ENCODE peak calls at places on chromosomes 13 and 19, in eight cellular contexts. One of them, this sample, is unnamed.

GRCh38 chr13:113918981-113919646 is 54.8 kb downstream of the C13orf46 start:
- DNase-seq in non-pigmented ciliary epithelial cell: no peak
- DNase-seq in NCI-H1694 treated with DMSO at 0.1 percent for 48 hours: no peak
- DNase-seq in progenitor cell of endocrine pancreas: no peak
- DNase-seq in HL-60: no peak
- DNase-seq in Ammon's horn: no peak
- DNase-seq in astrocyte of the hippocampus: no peak
- DNase-seq in substantia nigra: no peak
- DNase-seq in this sample: no peak

GRCh38 chr19:31461814-31462539 is 112.7 kb upstream of the TSHZ3 start:
- DNase-seq in non-pigmented ciliary epithelial cell: no peak
- DNase-seq in NCI-H1694 treated with DMSO at 0.1 percent for 48 hours: no peak
- DNase-seq in progenitor cell of endocrine pancreas: no peak
- DNase-seq in HL-60: no peak
- DNase-seq in Ammon's horn: no peak
- DNase-seq in astrocyte of the hippocampus: no peak
- DNase-seq in substantia nigra: no peak
- DNase-seq in this sample: no peak

GRCh38 chr13:94480672-94481145 is 1.2 kb upstream of the DCT start:
- DNase-seq in non-pigmented ciliary epithelial cell: no peak
- DNase-seq in NCI-H1694 treated with DMSO at 0.1 percent for 48 hours: peak
- DNase-seq in progenitor cell of endocrine pancreas: no peak
- DNase-seq in HL-60: peak
- DNase-seq in Ammon's horn: peak
- DNase-seq in astrocyte of the hippocampus: peak
- DNase-seq in substantia nigra: no peak
- DNase-seq in this sample: peak

GRCh38 chr13:42899266-42899665 is 92.8 kb downstream of the EPSTI1 start:
- DNase-seq in non-pigmented ciliary epithelial cell: no peak
- DNase-seq in NCI-H1694 treated with DMSO at 0.1 percent for 48 hours: no peak
- DNase-seq in progenitor cell of endocrine pancreas: no peak
- DNase-seq in HL-60: no peak
- DNase-seq in Ammon's horn: no peak
- DNase-seq in astrocyte of the hippocampus: no peak
- DNase-seq in substantia nigra: no peak
- DNase-seq in this sample: no peak

GRCh38 chr19:23310729-23311211 is 60.6 kb upstream of the ZNF724 start:
- DNase-seq in non-pigmented ciliary epithelial cell: no peak
- DNase-seq in NCI-H1694 treated with DMSO at 0.1 percent for 48 hours: no peak
- DNase-seq in progenitor cell of endocrine pancreas: no peak
- DNase-seq in HL-60: no peak
- DNase-seq in Ammon's horn: no peak
- DNase-seq in astrocyte of the hippocampus: no peak
- DNase-seq in substantia nigra: no peak
- DNase-seq in this sample: no peak

GRCh38 chr19:10766049-10766623 is 48.3 kb downstream of the DNM2 start:
- DNase-seq in non-pigmented ciliary epithelial cell: no peak
- DNase-seq in NCI-H1694 treated with DMSO at 0.1 percent for 48 hours: no peak
- DNase-seq in progenitor cell of endocrine pancreas: no peak
- DNase-seq in HL-60: no peak
- DNase-seq in Ammon's horn: no peak
- DNase-seq in astrocyte of the hippocampus: no peak
- DNase-seq in substantia nigra: no peak
- DNase-seq in this sample: no peak

GRCh38 chr19:12789098-12789903 is 2.0 kb upstream of the JUNB start:
- DNase-seq in non-pigmented ciliary epithelial cell: no peak
- DNase-seq in NCI-H1694 treated with DMSO at 0.1 percent for 48 hours: peak
- DNase-seq in progenitor cell of endocrine pancreas: no peak
- DNase-seq in HL-60: no peak
- DNase-seq in Ammon's horn: no peak
- DNase-seq in astrocyte of the hippocampus: no peak
- DNase-seq in substantia nigra: no peak
- DNase-seq in this sample: no peak

GRCh38 chr13:29849071-29849541 is 1.3 kb downstream of the UBL3 start:
- DNase-seq in non-pigmented ciliary epithelial cell: no peak
- DNase-seq in NCI-H1694 treated with DMSO at 0.1 percent for 48 hours: no peak
- DNase-seq in progenitor cell of endocrine pancreas: no peak
- DNase-seq in HL-60: peak
- DNase-seq in Ammon's horn: peak
- DNase-seq in astrocyte of the hippocampus: peak
- DNase-seq in substantia nigra: no peak
- DNase-seq in this sample: no peak

GRCh38 chr13:81540777-81541176 is 1199.9 kb upstream of the SPRY2 start:
- DNase-seq in non-pigmented ciliary epithelial cell: no peak
- DNase-seq in NCI-H1694 treated with DMSO at 0.1 percent for 48 hours: no peak
- DNase-seq in progenitor cell of endocrine pancreas: no peak
- DNase-seq in HL-60: no peak
- DNase-seq in Ammon's horn: no peak
- DNase-seq in astrocyte of the hippocampus: peak
- DNase-seq in substantia nigra: no peak
- DNase-seq in this sample: no peak